ENCODE peak calls at places on chromosomes 13 and 19, in six cellular contexts. Y, M, N, J, T and F are unnamed samples. For H3K79me1, the result is how much of the 10 kb centered on the place peaks cover.

GRCh38 chr19:45047188-45047797 is 8.4 kb downstream of the CLASRP start:
- DNase-seq in T (no peak), M (no peak), J (no peak), Y (no peak), N (no peak), F (no peak)

GRCh38 chr13:92621985-92622384 is 604.6 kb upstream of the GPC6 start:
- DNase-seq in N (no peak), J (no peak), T (no peak), Y (no peak), M (no peak), F (no peak)

GRCh38 chr13:19634129-19634740 is 776 bp downstream of the MPHOSPH8 start:
- DNase-seq in N (peak), T (no peak), Y (peak), J (no peak), M (no peak), F (peak)

GRCh38 chr13:101811440-101811839 is 359.0 kb downstream of the ITGBL1 start:
- DNase-seq in N (no peak), M (no peak), J (no peak), T (no peak), Y (no peak), F (no peak)

GRCh38 chr13:20399515-20399914 is 126.1 kb downstream of the CRYL1 start:
- DNase-seq in J (no peak), N (no peak), T (no peak), Y (no peak), M (no peak), F (no peak)

GRCh38 chr13:20810808-20811207 is 37.0 kb upstream of the EEF1AKMT1 start:
- DNase-seq in T (no peak), Y (no peak), N (no peak), M (no peak), J (no peak), F (no peak)

GRCh38 chr13:112105884-112106283 is 38.9 kb downstream of the SOX1 start:
- DNase-seq in J (peak), N (no peak), T (peak), Y (peak), M (peak), F (no peak)

GRCh38 chr19:36060430-36060829 is 5.7 kb downstream of the WDR62 start:
- DNase-seq in T (peak), N (peak), M (no peak), J (peak), Y (peak), F (peak)

GRCh38 chr13:98508280-98509074 is 68.4 kb downstream of the STK24 start:
- DNase-seq in T (no peak), Y (peak), J (no peak), M (no peak), N (peak), F (peak)

GRCh38 chr13:78241278-78241919 is 322.8 kb upstream of the EDNRB start:
- DNase-seq in J (peak), T (peak), Y (peak), M (peak), N (peak), F (peak)

GRCh38 chr19:3618144-3618810 is 8.3 kb downstream of the CACTIN start:
- DNase-seq in Y (peak), M (no peak), T (peak), N (peak), J (peak), F (peak)

GRCh38 chr19:4839192-4839591 is 7.7 kb upstream of the TICAM1 start:
- DNase-seq in Y (no peak), M (no peak), T (no peak), J (no peak), N (no peak), F (no peak)

GRCh38 chr13:76758257-76758656 is 127.9 kb downstream of the KCTD12 start:
- DNase-seq in N (peak), T (no peak), J (no peak), M (no peak), Y (peak), F (no peak)

GRCh38 chr13:40813662-40814454 is 24.4 kb downstream of the SLC25A15 start:
- DNase-seq in Y (peak), M (no peak), J (peak), N (peak), T (peak), F (peak)

GRCh38 chr19:15836345-15836594 is 20.8 kb upstream of the OR10H1 start:
- DNase-seq in Y (peak), J (no peak), N (no peak), T (no peak), M (no peak), F (peak)

GRCh38 chr19:1027020-1027952 is 878 bp downstream of the CNN2 start:
- DNase-seq in Y (peak), M (peak), N (no peak), T (no peak), J (no peak), F (no peak)

GRCh38 chr19:7744199-7744786 is 3.0 kb downstream of the CD209 start:
- DNase-seq in Y (no peak), T (no peak), M (no peak), N (no peak), J (no peak), F (no peak)

GRCh38 chr19:14472202-14472961 is 2.8 kb downstream of the PTGER1 start:
- DNase-seq in J (peak), T (peak), N (peak), M (peak), Y (peak), F (peak)

GRCh38 chr13:90105881-90106496 is 1241.5 kb upstream of the MIR17HG start:
- DNase-seq in N (peak), M (no peak), T (no peak), Y (peak), J (no peak), F (no peak)

GRCh38 chr13:51201886-51202285 is 20.3 kb upstream of the FAM124A start:
- DNase-seq in N (no peak), Y (no peak), J (no peak), T (no peak), M (no peak), F (no peak)

GRCh38 chr19:17680235-17680722 is 7.9 kb downstream of the UNC13A start:
- DNase-seq in Y (peak), T (no peak), M (no peak), N (peak), J (peak), F (peak)

GRCh38 chr19:38715540-38715939 is 28.7 kb downstream of the CAPN12 start:
- DNase-seq in N (no peak), T (no peak), Y (no peak), J (no peak), M (no peak), F (no peak)

GRCh38 chr19:37963190-37963947 is 56.4 kb downstream of the SIPA1L3 start:
- DNase-seq in T (no peak), N (peak), J (no peak), Y (no peak), M (no peak), F (peak)

GRCh38 chr19:48858984-48859710 is 9.3 kb downstream of the PLEKHA4 start:
- DNase-seq in T (peak), M (no peak), N (no peak), J (peak), Y (no peak), F (no peak)

GRCh38 chr13:47215741-47216140 is 318.9 kb upstream of the HTR2A start:
- DNase-seq in J (no peak), M (no peak), T (no peak), N (peak), Y (peak), F (peak)

GRCh38 chr19:3408996-3409345 is 42.6 kb downstream of the NFIC start:
- DNase-seq in J (no peak), M (no peak), Y (no peak), T (no peak), N (no peak), F (no peak)

GRCh38 chr13:37640499-37640898 is 41.9 kb upstream of the POSTN start:
- DNase-seq in J (no peak), M (no peak), N (peak), Y (peak), T (no peak), F (peak)

GRCh38 chr13:110411316-110412105 is 104.4 kb downstream of the COL4A2 start:
- DNase-seq in Y (no peak), J (no peak), T (no peak), N (peak), M (no peak), F (no peak)

GRCh38 chr13:110410906-110411305 is 103.8 kb downstream of the COL4A2 start:
- DNase-seq in M (no peak), Y (no peak), J (no peak), T (no peak), N (peak), F (no peak)

GRCh38 chr13:110414283-110414682 is 107.2 kb downstream of the COL4A2 start:
- DNase-seq in M (no peak), T (no peak), N (no peak), Y (no peak), J (no peak), F (no peak)

GRCh38 chr13:110413311-110414040 is 106.4 kb downstream of the COL4A2 start:
- DNase-seq in T (no peak), N (no peak), M (no peak), J (no peak), Y (no peak), F (no peak)

GRCh38 chr13:110412132-110412912 is 105.2 kb downstream of the COL4A2 start:
- DNase-seq in M (peak), N (peak), Y (peak), T (peak), J (peak), F (peak)
- H3K79me1 ChIP-seq in M (under half), N (under half), Y (under half), T (under half), J (under half), F (half or more)

DNA sequence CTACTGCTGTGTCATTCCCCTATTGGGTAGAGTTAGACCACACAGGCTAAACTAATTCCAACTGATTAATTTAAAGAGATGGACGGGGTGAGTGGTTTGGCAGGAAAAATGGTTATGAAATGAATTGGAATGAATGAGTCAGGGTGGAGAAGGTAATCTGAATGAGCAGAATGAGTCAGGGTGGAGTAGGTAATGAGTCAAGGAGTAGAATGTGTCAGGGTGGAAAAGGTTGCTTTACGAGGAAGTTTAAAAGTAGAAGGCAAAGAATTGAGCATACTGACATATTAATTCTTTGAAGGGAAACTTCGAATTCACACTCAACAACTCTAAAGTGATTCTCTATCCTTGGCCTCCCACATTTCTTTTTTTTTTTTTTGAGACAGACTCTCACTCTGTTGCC is 12.7 kb upstream of the ZNF121 start:
- DNase-seq in M (no peak), Y (no peak), J (no peak), N (peak), T (no peak), F (peak)
- H3K79me1 ChIP-seq in M (under half), Y (under half), J (under half), N (under half), T (under half), F (under half)

GRCh38 chr13:30865131-30866009 is 40.7 kb upstream of the MEDAG start:
- DNase-seq in Y (peak), M (peak), J (peak), N (peak), T (peak), F (peak)
- H3K79me1 ChIP-seq in Y (under half), M (under half), J (under half), N (under half), T (under half), F (under half)

GRCh38 chr13:30870916-30871712 is 35.0 kb upstream of the MEDAG start:
- DNase-seq in Y (no peak), T (no peak), N (no peak), J (peak), M (no peak), F (no peak)
- H3K79me1 ChIP-seq in Y (under half), T (under half), N (under half), J (under half), M (under half), F (under half)

DNA sequence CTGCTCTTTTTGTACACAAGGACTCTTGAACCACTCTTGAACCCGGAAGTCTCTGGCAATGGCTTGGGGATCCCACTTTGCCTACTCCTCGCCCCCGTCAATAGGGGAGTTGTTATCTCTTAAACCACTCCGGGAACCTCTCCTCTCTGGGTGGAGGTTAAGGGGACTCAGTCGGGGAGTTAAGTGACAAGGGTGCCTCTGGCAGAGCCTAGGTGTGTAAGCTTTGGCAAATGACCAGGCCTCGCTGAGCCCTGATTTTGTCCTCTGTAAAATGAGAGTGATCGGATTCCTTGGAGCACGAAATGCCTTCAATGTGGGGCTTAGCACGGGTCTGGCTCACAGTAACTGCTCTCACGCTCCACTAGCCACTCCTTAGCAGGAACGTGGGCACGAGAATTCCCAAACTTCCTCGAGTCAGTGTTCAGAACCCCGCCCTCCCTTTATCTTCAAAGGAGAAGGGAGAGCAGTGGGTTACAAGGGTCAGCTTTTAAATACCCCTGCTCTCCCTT is 193.3 kb downstream of the KATNAL1 start:
- DNase-seq in M (no peak), J (peak), N (no peak), T (peak), Y (peak), F (no peak)
- H3K79me1 ChIP-seq in M (under half), J (under half), N (under half), T (under half), Y (under half), F (under half)

GRCh38 chr13:72125561-72125960 is 258.6 kb upstream of the DACH1 start:
- DNase-seq in J (no peak), N (no peak), M (no peak), Y (no peak), T (no peak), F (no peak)
- H3K79me1 ChIP-seq in J (under half), N (under half), M (under half), Y (under half), T (under half), F (under half)